ENCODE peak calls at places on chromosomes 5 and 9, in five cellular contexts. I is mesendoderm, K is fibroblast of lung, C is IMR-90, A is upper lobe of left lung. Q is an unnamed sample.

GRCh38 chr9:110429453-110429852 is 91.8 kb upstream of the TXNDC8 start:
- DNase-seq in A (no peak), I (no peak), C (peak; percentile 12), K (peak; percentile 16), Q (peak; percentile 19)

GRCh38 chr5:88656196-88656935 is 226.6 kb downstream of the MEF2C start:
- DNase-seq in A (no peak), I (no peak), K (no peak), C (no peak), Q (no peak)

GRCh38 chr5:132253452-132254320 is 3.8 kb upstream of the PDLIM4 start:
- DNase-seq in C (no peak), A (peak; percentile 22), K (no peak), I (no peak), Q (no peak)

GRCh38 chr5:78758169-78758839 is 109.7 kb upstream of the LHFPL2 start:
- DNase-seq in A (no peak), I (no peak), K (peak; percentile 90), C (peak; percentile 84), Q (no peak)

GRCh38 chr5:55108651-55109050 is 6.2 kb downstream of the GZMA start:
- DNase-seq in C (no peak), I (no peak), A (no peak), K (no peak), Q (no peak)

GRCh38 chr9:129702563-129702962 is 37.1 kb downstream of the PRRX2 start:
- DNase-seq in A (peak; percentile 84), I (no peak), K (peak; percentile 74), C (peak; percentile 88), Q (peak; percentile 26)

GRCh38 chr5:74412064-74412463 is 228.5 kb downstream of the ENC1 start:
- DNase-seq in K (no peak), C (no peak), A (no peak), I (peak; percentile 89), Q (no peak)

GRCh38 chr9:77016111-77016525 is 3.3 kb upstream of the FOXB2 start:
- DNase-seq in K (no peak), C (no peak), I (peak; percentile 51), A (no peak), Q (no peak)

GRCh38 chr9:131660466-131661405 is 79.1 kb downstream of the RAPGEF1 start:
- DNase-seq in I (no peak), C (no peak), K (no peak), A (no peak), Q (no peak)

GRCh38 chr9:121784706-121785426 is 133.4 kb downstream of the DAB2IP start:
- DNase-seq in I (peak; percentile 28), K (no peak), A (no peak), C (no peak), Q (no peak)

GRCh38 chr9:131831380-131832165 is 91.7 kb upstream of the RAPGEF1 start:
- DNase-seq in A (no peak), I (no peak), K (no peak), C (no peak), Q (no peak)

GRCh38 chr5:149367972-149368645 is 10.3 kb downstream of the PCYOX1L start:
- DNase-seq in A (no peak), C (no peak), K (no peak), I (no peak), Q (no peak)

GRCh38 chr9:104386425-104387069 is 117.5 kb upstream of the OR13F1 start:
- DNase-seq in I (peak; percentile 77), K (peak; percentile 45), A (no peak), C (peak; percentile 20), Q (peak; percentile 43)

GRCh38 chr5:1312993-1313833 is 18.3 kb upstream of the TERT start:
- DNase-seq in C (no peak), I (no peak), K (no peak), A (peak; percentile 22), Q (no peak)

GRCh38 chr5:3312299-3312698 is 283.3 kb upstream of the IRX1 start:
- DNase-seq in A (no peak), C (no peak), I (no peak), K (no peak), Q (no peak)
- H3K4me3 ChIP-seq in A (no peak overlapping the region), C (no peak overlapping the region), I (no peak overlapping the region), K (no peak overlapping the region), Q (no peak overlapping the region)

GRCh38 chr9:134153450-134153849 is 10.9 kb downstream of the RNU6ATAC start:
- DNase-seq in I (no peak), K (no peak), A (no peak), C (no peak), Q (no peak)

GRCh38 chr9:134154262-134154701 is 10.1 kb downstream of the RNU6ATAC start:
- DNase-seq in A (no peak), I (no peak), K (no peak), C (no peak), Q (no peak)

GRCh38 chr9:134150557-134151214 is 13.7 kb downstream of the RNU6ATAC start:
- DNase-seq in K (no peak), C (no peak), A (no peak), I (no peak), Q (no peak)

GRCh38 chr9:134152022-134152448 is 12.3 kb downstream of the RNU6ATAC start:
- DNase-seq in I (no peak), K (no peak), C (no peak), A (no peak), Q (no peak)

DNA sequence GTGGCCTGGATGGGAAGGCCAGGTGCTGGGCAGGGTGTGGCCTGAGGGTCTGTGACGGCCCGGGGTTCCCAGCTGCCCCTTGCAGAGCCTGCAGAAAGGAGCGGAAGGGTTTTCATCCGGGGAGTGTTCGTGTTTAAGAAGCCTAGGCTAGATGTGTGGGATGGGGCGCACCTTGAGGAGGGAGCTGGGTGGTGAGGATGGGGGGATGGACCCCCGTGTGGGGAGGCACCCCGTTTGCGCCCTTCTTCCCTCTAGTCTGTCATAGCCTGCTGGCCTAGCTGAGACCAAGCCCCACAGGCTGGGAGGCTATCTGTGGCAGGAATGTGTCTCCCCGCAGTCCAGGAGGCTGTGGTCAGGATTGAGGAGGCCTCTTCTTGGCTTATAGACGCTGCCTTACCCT is 11.9 kb downstream of the RNU6ATAC start:
- DNase-seq in K (no peak), A (no peak), C (no peak), I (no peak), Q (no peak)
- H3K36me3 ChIP-seq in K (peaks cover 56% of the 10 kb centered on the region), A (peaks cover 35% of the 10 kb centered on the region), C (peaks cover 80% of the 10 kb centered on the region), I (peaks cover 25% of the 10 kb centered on the region), Q (peaks cover 6% of the 10 kb centered on the region)

GRCh38 chr9:78297672-78297961 is 692 bp downstream of the PSAT1 start:
- DNase-seq in C (peak; percentile 19), I (no peak), K (peak; percentile 32), A (no peak), Q (no peak)
- H3K4me3 ChIP-seq in C (peak overlapping the region; percentile 75), I (peak overlapping the region; percentile 99), K (peak overlapping the region; percentile 90), A (peak overlapping the region; percentile 30), Q (peak overlapping the region; percentile 95)

GRCh38 chr9:35380016-35380415 is 109.9 kb upstream of the RUSC2 start:
- DNase-seq in A (no peak), C (no peak), K (no peak), I (no peak), Q (no peak)

GRCh38 chr9:35380619-35381018 is 109.3 kb upstream of the RUSC2 start:
- DNase-seq in I (no peak), C (no peak), A (no peak), K (no peak), Q (no peak)

DNA sequence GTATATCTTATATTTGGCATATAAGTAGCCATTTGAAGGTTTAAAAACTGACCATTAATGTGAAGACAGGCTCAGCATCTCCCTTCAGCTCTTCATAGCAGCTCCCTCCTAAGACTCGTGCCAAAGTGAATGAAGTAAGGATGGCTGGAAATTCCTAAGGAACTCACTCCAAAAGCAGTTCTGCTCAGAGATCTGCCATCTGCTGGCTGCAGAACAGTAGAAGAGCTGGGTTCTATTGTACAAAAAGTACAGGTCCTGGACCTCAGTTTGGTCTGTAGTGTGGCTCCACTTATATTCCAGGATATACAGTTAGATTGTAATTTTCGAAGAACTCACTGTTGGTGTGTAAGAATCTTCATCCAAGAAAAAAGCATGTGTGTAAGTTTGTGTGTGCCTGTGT is 104.9 kb upstream of the RUSC2 start:
- DNase-seq in I (peak; percentile 30), K (peak; percentile 81), C (peak; percentile 78), A (no peak), Q (peak; percentile 20)
- H3K36me3 ChIP-seq in I (no peaks in the 10 kb centered on the region), K (peaks cover 2% of the 10 kb centered on the region), C (peaks cover 9% of the 10 kb centered on the region), A (peaks cover 54% of the 10 kb centered on the region), Q (no peaks in the 10 kb centered on the region)

GRCh38 chr9:70987986-70988385 is 133.4 kb downstream of the TRPM3 start:
- DNase-seq in C (peak; percentile 72), A (no peak), K (peak; percentile 68), I (no peak), Q (no peak)
- H3K4me3 ChIP-seq in C (no peak overlapping the region), A (no peak overlapping the region), K (no peak overlapping the region), I (no peak overlapping the region), Q (no peak overlapping the region)

GRCh38 chr5:14463629-14464028 is 118.0 kb upstream of the OTULINL start:
- DNase-seq in A (peak; percentile 43), K (no peak), C (peak; percentile 75), I (no peak), Q (peak; percentile 89)

GRCh38 chr5:14464101-14464500 is 117.5 kb upstream of the OTULINL start:
- DNase-seq in C (no peak), I (no peak), A (no peak), K (no peak), Q (peak; percentile 50)

GRCh38 chr5:14462681-14463080 is 118.9 kb upstream of the OTULINL start:
- DNase-seq in K (no peak), A (no peak), I (no peak), C (no peak), Q (no peak)

GRCh38 chr5:14458414-14458813 is 123.2 kb upstream of the OTULINL start:
- DNase-seq in A (no peak), K (no peak), C (no peak), I (no peak), Q (no peak)

DNA sequence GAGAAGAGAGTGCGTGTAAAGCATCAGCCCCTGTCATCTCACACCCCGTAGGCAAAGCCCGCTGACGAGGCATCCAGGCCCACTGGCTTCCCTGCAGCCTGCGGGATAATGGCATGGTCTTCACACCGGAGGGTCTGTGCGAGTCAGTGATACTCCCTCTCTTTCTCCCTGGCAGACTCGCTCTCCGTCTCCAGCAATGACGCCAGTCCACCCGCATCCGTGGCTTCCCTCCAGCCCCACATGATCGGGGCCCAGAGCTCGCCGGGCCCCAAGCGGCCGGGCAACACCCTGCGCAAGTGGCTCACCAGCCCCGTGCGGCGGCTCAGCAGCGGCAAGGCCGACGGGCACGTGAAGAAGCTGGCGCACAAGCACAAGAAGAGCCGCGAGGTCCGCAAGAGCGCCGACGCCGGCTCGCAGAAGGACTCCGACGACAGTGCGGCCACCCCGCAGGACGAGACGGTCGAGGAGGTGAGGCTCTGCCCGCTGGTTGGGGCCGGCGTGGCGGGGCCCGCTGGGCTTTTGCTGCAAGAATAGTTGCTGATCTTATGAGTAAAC is 120.7 kb upstream of the OTULINL start:
- DNase-seq in K (no peak), C (no peak), I (no peak), A (no peak), Q (no peak)
- H3K36me3 ChIP-seq in K (peaks cover 30% of the 10 kb centered on the region), C (peaks cover 68% of the 10 kb centered on the region), I (peaks cover 3% of the 10 kb centered on the region), A (peaks cover 13% of the 10 kb centered on the region), Q (peaks cover 62% of the 10 kb centered on the region)

GRCh38 chr5:26921439-26921838 is 116.9 kb downstream of the CDH9 start:
- DNase-seq in I (no peak), K (no peak), C (no peak), A (no peak), Q (no peak)
- H3K4me3 ChIP-seq in I (no peak overlapping the region), K (no peak overlapping the region), C (no peak overlapping the region), A (no peak overlapping the region), Q (no peak overlapping the region)

GRCh38 chr9:84424945-84425344 is 84.4 kb upstream of the SLC28A3 start:
- DNase-seq in I (no peak), C (no peak), K (no peak), A (no peak), Q (no peak)
- H3K36me3 ChIP-seq in I (no peaks in the 10 kb centered on the region), C (no peaks in the 10 kb centered on the region), K (no peaks in the 10 kb centered on the region), A (no peaks in the 10 kb centered on the region), Q (no peaks in the 10 kb centered on the region)